ENCODE peak calls at places on chromosomes 11 and 22, in four cellular contexts. Y, Q, J and H are unnamed samples.

GRCh38 chr22:22881116-22882032 is 6.2 kb upstream of the IGLL5 start:
- DNase-seq in J (no peak), Q (peak; percentile 11), Y (no peak), H (no peak)

GRCh38 chr11:34433899-34434298 is 4.8 kb upstream of the CAT start:
- DNase-seq in J (no peak), Y (no peak), Q (no peak), H (no peak)

GRCh38 chr11:40924915-40925314 is 534.5 kb downstream of the LRRC4C start:
- DNase-seq in Q (no peak), Y (no peak), J (no peak), H (no peak)

GRCh38 chr11:73274722-73275380 is 2.7 kb downstream of the P2RY6 start:
- DNase-seq in Y (no peak), J (no peak), Q (no peak), H (no peak)

GRCh38 chr11:82718307-82718706 is 15.4 kb downstream of the FAM181B start:
- DNase-seq in Q (peak; percentile 35), Y (peak; percentile 82), J (no peak), H (no peak)

GRCh38 chr11:132610791-132611190 is 921.5 kb downstream of the OPCML start:
- DNase-seq in Y (no peak), Q (no peak), J (no peak), H (no peak)

GRCh38 chr22:46064966-46065666 is 85.2 kb upstream of the PPARA start:
- DNase-seq in J (no peak), Y (peak; percentile 71), Q (peak; percentile 16), H (no peak)

GRCh38 chr22:34812631-34813030 is 253.3 kb upstream of the ISX start:
- DNase-seq in Y (no peak), Q (no peak), J (no peak), H (no peak)

GRCh38 chr11:112770017-112770416 is 191.2 kb upstream of the NCAM1 start:
- DNase-seq in J (no peak), Y (no peak), Q (no peak), H (no peak)
- H3K27ac ChIP-seq in J (no peak overlapping the region), Y (no peak overlapping the region), Q (peak overlapping the region; percentile 83), H (no peak overlapping the region)

DNA sequence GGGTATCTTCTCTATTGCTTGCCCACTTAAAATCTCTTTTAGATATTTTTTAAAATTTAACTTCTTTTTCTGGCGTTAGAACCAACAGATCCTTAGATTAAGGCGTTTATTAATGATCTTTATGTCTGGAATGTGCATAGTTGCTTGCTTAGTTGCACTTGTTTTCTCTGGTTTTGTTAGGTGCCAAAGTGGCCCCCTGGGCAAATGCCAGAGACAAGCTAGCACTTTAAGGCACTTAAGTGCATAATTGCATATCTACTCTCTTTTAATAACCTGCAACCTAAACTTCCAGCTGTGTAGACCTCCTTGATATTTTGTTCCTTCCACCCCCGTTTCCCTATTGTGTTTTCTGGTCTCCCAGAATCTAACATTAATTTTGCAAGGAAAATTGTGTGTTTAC is 3.3 kb downstream of the RBM4 start:
- DNase-seq in Q (no peak), J (no peak), Y (peak; percentile 53), H (no peak)
- H3K36me3 ChIP-seq in Q (no peaks in the 10 kb centered on the region), J (peaks cover 63% of the 10 kb centered on the region), Y (peaks cover 58% of the 10 kb centered on the region), H (peaks cover 32% of the 10 kb centered on the region)

GRCh38 chr22:42697542-42698013 is 23.1 kb downstream of the A4GALT start:
- DNase-seq in J (no peak), Y (peak; percentile 77), Q (peak; percentile 62), H (peak; percentile 85)

GRCh38 chr22:42699953-42700352 is 20.7 kb downstream of the A4GALT start:
- DNase-seq in Y (no peak), Q (no peak), J (no peak), H (no peak)

GRCh38 chr22:42700901-42701300 is 19.8 kb downstream of the A4GALT start:
- DNase-seq in J (no peak), Q (no peak), Y (no peak), H (no peak)

GRCh38 chr22:42700355-42700754 is 20.3 kb downstream of the A4GALT start:
- DNase-seq in J (no peak), Q (no peak), Y (no peak), H (no peak)

GRCh38 chr22:42699281-42699681 is 21.4 kb downstream of the A4GALT start:
- DNase-seq in Q (no peak), J (no peak), Y (peak; percentile 51), H (no peak)
- H3K4me3 ChIP-seq in Q (no peak overlapping the region), J (no peak overlapping the region), Y (peak overlapping the region; percentile 47), H (no peak overlapping the region)

GRCh38 chr11:69008774-69009440 is 4.1 kb downstream of the MRGPRF start:
- DNase-seq in Q (no peak), Y (peak; percentile 100), J (no peak), H (peak; percentile 93)

GRCh38 chr11:69006816-69007215 is 6.2 kb downstream of the MRGPRF start:
- DNase-seq in Q (no peak), Y (no peak), J (no peak), H (no peak)

GRCh38 chr11:69005631-69006368 is 7.2 kb downstream of the MRGPRF start:
- DNase-seq in Y (no peak), Q (no peak), J (no peak), H (no peak)

GRCh38 chr11:69009441-69010211 is 3.4 kb downstream of the MRGPRF start:
- DNase-seq in Y (peak; percentile 47), Q (no peak), J (no peak), H (no peak)

DNA sequence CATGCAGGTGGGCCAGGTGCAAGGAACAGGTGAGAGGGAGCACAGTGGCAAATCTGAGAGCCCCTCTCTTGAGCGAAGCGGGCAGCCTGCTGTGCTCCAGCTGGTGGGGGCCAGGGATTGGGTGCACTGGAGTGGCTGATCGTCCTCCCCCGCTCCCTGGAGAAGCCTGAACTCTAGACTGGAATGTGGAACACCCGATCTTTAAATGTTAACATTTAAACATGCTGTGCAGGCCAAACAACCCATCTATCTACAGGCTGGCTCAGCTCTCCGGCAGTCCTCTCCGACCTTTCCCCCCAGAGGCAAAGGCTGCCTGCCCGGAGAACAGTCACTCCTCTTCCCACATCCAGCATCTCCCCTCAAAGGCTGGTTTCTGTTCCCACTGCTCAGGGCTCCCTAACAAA is 5.1 kb downstream of the MRGPRF start:
- DNase-seq in Y (no peak), Q (no peak), J (no peak), H (no peak)
- H3K27ac ChIP-seq in Y (peak overlapping the region; percentile 97), Q (no peak overlapping the region), J (no peak overlapping the region), H (peak overlapping the region; percentile 96)

DNA sequence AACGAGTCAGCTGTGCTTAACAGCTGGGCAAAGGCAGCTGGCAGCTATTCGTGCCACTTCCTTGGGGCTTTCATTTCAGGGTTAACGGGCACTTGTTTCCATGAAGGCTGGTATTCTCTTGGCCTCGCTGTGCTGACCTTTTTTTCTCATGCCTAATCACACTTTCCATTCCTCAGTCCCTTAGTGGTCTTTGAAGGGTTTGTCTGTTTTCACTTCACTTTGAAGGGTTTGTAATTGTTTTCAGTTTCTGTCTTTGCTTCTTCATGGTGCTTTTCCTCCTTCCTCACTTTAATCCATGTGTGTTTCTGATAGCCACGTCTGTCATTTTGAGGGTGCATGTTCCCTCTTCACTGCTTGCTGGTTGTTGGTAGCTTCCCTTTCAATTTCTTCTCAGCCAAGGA is 24.6 kb downstream of the PPIL2 start:
- DNase-seq in Y (no peak), Q (no peak), J (no peak), H (no peak)
- H3K36me3 ChIP-seq in Y (peaks cover 7% of the 10 kb centered on the region), Q (no peaks in the 10 kb centered on the region), J (peaks cover 59% of the 10 kb centered on the region), H (peaks cover 49% of the 10 kb centered on the region)

GRCh38 chr11:19677380-19678080 is 35.1 kb upstream of the NAV2 start:
- DNase-seq in J (no peak), Y (no peak), Q (no peak), H (no peak)

GRCh38 chr11:19680824-19681368 is 31.7 kb upstream of the NAV2 start:
- DNase-seq in Q (no peak), J (no peak), Y (peak; percentile 72), H (no peak)

GRCh38 chr11:19683141-19683805 is 29.4 kb upstream of the NAV2 start:
- DNase-seq in J (no peak), Y (peak; percentile 50), Q (peak; percentile 71), H (peak; percentile 31)

GRCh38 chr11:19676508-19677379 is 35.9 kb upstream of the NAV2 start:
- DNase-seq in J (no peak), Q (no peak), Y (no peak), H (no peak)

DNA sequence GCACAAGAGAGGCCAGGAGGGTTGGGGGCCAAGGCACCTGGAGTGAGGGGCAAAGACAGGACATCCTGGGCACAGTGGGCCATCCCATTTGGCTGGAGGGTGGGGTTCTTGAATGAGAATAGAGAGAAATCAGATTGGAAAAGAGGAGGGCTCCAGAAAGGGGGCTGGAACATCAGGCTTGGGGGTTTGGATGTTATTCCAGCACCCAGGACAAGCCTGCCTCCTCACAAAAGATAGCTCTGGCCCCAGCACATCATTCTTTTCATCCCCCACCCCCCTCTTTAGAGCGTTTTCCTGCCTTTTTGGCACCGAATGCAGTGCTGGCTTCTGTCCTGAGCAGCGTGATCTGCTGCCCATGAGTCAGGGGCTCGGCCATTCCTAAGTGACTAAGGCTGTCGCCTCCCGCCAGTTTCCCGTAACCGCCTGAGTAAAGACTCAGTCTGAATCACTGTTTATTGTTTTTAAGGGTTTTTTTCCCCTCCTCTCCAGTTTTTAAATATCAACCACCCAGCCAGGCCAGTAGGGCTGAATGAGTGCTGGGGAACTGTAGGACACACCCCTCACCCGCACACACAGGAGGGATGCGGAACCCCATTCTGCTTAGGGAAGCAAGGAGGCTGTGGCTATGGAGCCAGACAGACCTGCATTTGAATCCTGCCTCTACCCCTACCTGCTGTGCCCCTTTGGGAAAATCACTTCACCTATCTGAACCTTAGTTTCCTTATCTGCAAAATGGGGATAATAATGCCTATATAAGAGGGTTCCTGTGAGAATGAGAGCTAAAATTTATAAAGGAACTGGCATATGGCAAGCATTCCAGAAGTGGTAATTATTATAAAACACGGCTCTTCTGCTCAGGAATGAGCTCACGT is 32.4 kb upstream of the NAV2 start:
- DNase-seq in J (no peak), Y (peak; percentile 99), Q (peak; percentile 75), H (peak; percentile 81)
- H3K4me3 ChIP-seq in J (no peak overlapping the region), Y (peak overlapping the region; percentile 33), Q (no peak overlapping the region), H (peak overlapping the region; percentile 37)

DNA sequence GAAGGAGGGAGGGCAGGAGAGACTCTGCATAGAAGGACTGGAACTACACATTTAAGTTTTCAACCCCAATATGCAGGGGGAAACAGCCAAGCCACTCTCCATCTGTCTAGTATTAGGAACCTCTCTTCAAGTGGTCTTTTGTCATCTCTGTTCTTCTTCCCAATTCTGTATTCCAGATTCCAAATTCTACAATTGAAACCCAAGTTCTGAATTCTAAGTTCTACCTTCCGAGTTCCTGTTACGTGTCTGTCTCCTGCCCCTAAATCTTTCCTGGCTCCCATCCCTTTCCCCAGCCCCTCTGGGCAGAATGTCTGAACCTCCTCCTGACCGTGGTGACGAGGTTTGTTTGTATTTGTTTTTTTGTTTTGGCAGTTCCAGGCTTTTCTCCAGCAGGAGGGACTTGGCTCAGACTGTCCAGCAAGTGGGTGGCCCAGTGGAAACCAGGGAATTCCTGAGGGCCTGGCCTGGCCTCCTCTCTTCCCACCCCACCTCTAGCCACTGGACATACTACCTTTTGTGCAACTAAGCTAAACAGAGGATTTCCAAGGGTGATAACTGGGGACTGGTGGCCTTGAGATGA is 1.6 kb upstream of the THOC5 start:
- DNase-seq in Q (peak; percentile 47), Y (peak; percentile 33), J (no peak), H (no peak)
- H3K27ac ChIP-seq in Q (peak overlapping the region; percentile 85), Y (peak overlapping the region; percentile 80), J (no peak overlapping the region), H (peak overlapping the region; percentile 70)